ENCODE peak calls at places on chromosomes 12 and 14, in four cellular contexts. D is prostate gland, S is endothelial cell of umbilical vein, U is SJCRH30. X is an unnamed sample.

GRCh38 chr14:31568151-31568550 is 6.9 kb downstream of the NUBPL start:
- DNase-seq in D (no peak), U (no peak), S (peak; percentile 56), X (no peak)

GRCh38 chr14:88242426-88242825 is 80.6 kb downstream of the KCNK10 start:
- DNase-seq in S (no peak), D (no peak), U (no peak), X (no peak)

GRCh38 chr12:124428136-124428791 is 133.4 kb downstream of the RFLNA start:
- DNase-seq in S (no peak), U (peak; percentile 52), D (no peak), X (no peak)

GRCh38 chr14:79516009-79516408 is 695.3 kb downstream of the DIO2 start:
- DNase-seq in D (no peak), S (no peak), U (no peak), X (no peak)

GRCh38 chr12:6182279-6182898 is 17.8 kb upstream of the CD9 start:
- DNase-seq in S (peak; percentile 89), U (peak; percentile 79), D (peak; percentile 56), X (no peak)

GRCh38 chr12:109580684-109581333 is 7.2 kb downstream of the MVK start:
- DNase-seq in D (no peak), U (no peak), S (no peak), X (no peak)

GRCh38 chr12:106369624-106370346 is 12.2 kb downstream of the POLR3B start:
- DNase-seq in U (no peak), S (peak; percentile 76), D (no peak), X (no peak)

GRCh38 chr12:53538209-53538689 is 31.0 kb upstream of the NPFF start:
- DNase-seq in S (peak; percentile 50), D (peak; percentile 83), U (no peak), X (no peak)

GRCh38 chr12:49706351-49707126 is 666 bp downstream of the FMNL3 start:
- DNase-seq in U (peak; percentile 67), D (no peak), S (peak; percentile 64), X (peak; percentile 83)

GRCh38 chr14:58465425-58465824 is 37.9 kb downstream of the KIAA0586 start:
- DNase-seq in S (peak; percentile 10), D (no peak), U (no peak), X (no peak)

GRCh38 chr14:39229222-39229543 is 4.5 kb upstream of the MIA2 start:
- DNase-seq in S (no peak), D (no peak), U (no peak), X (no peak)

GRCh38 chr14:53304726-53305381 is 151.7 kb upstream of the DDHD1 start:
- DNase-seq in D (no peak), S (no peak), U (peak; percentile 42), X (no peak)

GRCh38 chr14:92176476-92176875 is 54.7 kb downstream of the CPSF2 start:
- DNase-seq in D (no peak), S (no peak), U (no peak), X (no peak)

GRCh38 chr14:104341532-104342434 is 203.4 kb downstream of the KIF26A start:
- DNase-seq in S (peak; percentile 40), D (no peak), U (peak; percentile 17), X (peak; percentile 99)

GRCh38 chr12:124545508-124546418 is 21.6 kb downstream of the NCOR2 start:
- DNase-seq in D (no peak), S (no peak), U (no peak), X (no peak)

GRCh38 chr12:120115066-120115465 is 1.5 kb downstream of the RAB35 start:
- DNase-seq in U (no peak), D (no peak), S (no peak), X (no peak)

GRCh38 chr14:60653709-60654161 is 4.5 kb upstream of the SIX1 start:
- DNase-seq in U (no peak), S (no peak), D (no peak), X (peak; percentile 67)
- H3K4me3 ChIP-seq in U (peak overlapping the region; percentile 81), S (no peak overlapping the region), D (no peak overlapping the region), X (peak overlapping the region; percentile 12)

GRCh38 chr14:76456200-76456599 is 80.3 kb downstream of the ESRRB start:
- DNase-seq in U (peak; percentile 58), S (peak; percentile 45), D (no peak), X (peak; percentile 78)

GRCh38 chr14:76462330-76462729 is 86.4 kb downstream of the ESRRB start:
- DNase-seq in S (no peak), U (no peak), D (no peak), X (peak; percentile 22)

GRCh38 chr14:76461886-76462285 is 85.9 kb downstream of the ESRRB start:
- DNase-seq in S (no peak), D (no peak), U (no peak), X (no peak)

DNA sequence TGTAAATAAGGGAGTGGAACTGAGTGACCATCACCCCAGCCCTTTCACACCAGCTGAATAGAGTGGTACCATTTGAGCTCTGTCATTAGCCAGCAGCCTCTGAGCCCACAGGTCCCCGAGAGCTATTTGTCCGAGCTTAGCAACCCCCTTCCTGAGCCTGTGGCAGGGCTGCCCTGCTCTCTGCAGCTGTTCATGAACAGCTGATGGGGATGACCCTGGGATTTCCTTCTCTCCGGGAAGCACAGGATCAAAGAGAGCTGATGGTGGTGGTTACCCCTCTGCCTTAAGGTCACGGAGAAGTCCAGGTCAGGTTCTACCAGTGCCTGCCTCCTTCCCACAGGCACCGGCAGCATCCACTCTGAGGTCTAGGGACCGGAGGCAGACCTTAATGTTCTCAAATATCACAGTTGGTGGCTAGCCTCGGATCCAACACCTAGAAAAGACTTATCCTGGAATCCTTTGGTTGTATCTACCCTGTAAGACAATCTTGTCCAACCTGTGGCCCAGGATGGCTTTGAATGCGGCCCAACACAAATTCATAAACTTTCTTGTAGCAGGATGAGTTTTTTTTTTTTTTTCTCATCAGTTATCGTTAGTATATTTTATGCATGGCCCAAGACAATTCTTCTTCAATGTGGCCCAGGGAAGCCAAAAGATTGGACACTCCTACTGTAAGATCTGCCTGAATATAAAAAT is 81.1 kb downstream of the ESRRB start:
- DNase-seq in S (no peak), U (peak; percentile 87), D (peak; percentile 70), X (no peak)
- H3K27me3 ChIP-seq in S (no peaks in the 10 kb centered on the region), U (no peaks in the 10 kb centered on the region), D (no peaks in the 10 kb centered on the region), X (no peaks in the 10 kb centered on the region)

DNA sequence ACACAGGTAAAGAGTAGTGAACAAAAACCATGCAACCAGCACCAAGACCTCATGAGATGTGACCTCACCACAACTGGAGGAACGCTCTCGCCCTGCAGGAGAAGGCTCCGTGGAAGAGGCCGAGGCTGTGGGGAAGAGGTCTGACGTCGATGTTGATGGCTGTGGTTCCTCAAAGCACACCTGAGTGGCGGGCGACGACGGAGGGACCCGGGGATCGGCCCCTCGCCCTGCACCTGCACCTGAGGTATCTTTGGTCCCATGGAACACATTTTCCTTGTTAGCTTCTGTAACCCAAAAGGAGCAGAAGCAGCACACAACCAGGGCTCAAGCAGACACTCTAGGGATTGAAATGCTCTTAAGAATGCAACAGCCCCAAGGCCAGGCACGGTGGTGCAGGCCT is 17.9 kb downstream of the CHFR start:
- DNase-seq in S (no peak), U (no peak), D (no peak), X (no peak)
- H3K36me3 ChIP-seq in S (peaks cover 11% of the 10 kb centered on the region), U (peaks cover 8% of the 10 kb centered on the region), D (no peaks in the 10 kb centered on the region), X (peaks cover 10% of the 10 kb centered on the region)

GRCh38 chr12:72272731-72273498 is 745 bp downstream of the TRHDE start:
- DNase-seq in S (no peak), U (no peak), D (no peak), X (peak; percentile 65)
- H3K4me3 ChIP-seq in S (no peak overlapping the region), U (peak overlapping the region; percentile 52), D (peak overlapping the region; percentile 42), X (peak overlapping the region; percentile 73)

X was measured in H7.